ENCODE peak calls at places on chromosomes 16 and 17, in ten cellular contexts. B is naive thymus-derived CD4-positive, alpha-beta T cell; L is neural progenitor cell; P is cardiac muscle cell; X is psoas muscle; W is adrenal gland; M is ascending aorta; T is pancreas; N is prostate gland; Y is neuronal stem cell. D is an unnamed sample.
A peak's percentile ranks its signal among the peaks of the same experiment; 100 is the strongest.

GRCh38 chr17:35804658-35805192 is 4.6 kb upstream of the TAF15 start:
- DNase-seq in X (no peak), Y (peak; percentile 48), L (peak; percentile 86), N (peak; percentile 59), M (no peak), T (no peak), B (peak; percentile 80), W (peak; percentile 74), P (peak; percentile 89), D (peak; percentile 67)

GRCh38 chr17:15946611-15947120 is 1.7 kb downstream of the ADORA2B start:
- DNase-seq in T (no peak), M (no peak), X (no peak), L (no peak), Y (no peak), B (no peak), P (no peak), N (no peak), W (peak; percentile 48), D (peak; percentile 64)

GRCh38 chr16:28621756-28622155 is 11.9 kb upstream of the SULT1A1 start:
- DNase-seq in W (no peak), Y (no peak), L (no peak), P (no peak), N (no peak), T (no peak), X (no peak), M (no peak), B (no peak), D (no peak)

GRCh38 chr17:72811976-72812687 is 280.4 kb downstream of the SLC39A11 start:
- DNase-seq in P (no peak), M (no peak), W (no peak), N (no peak), X (no peak), L (no peak), T (no peak), B (no peak), Y (no peak), D (no peak)

GRCh38 chr17:34412965-34413441 is 50.0 kb upstream of the CCL1 start:
- DNase-seq in W (no peak), Y (no peak), M (no peak), T (no peak), X (no peak), L (no peak), N (no peak), B (no peak), P (no peak), D (no peak)

GRCh38 chr16:16774389-16774788 is 395.4 kb downstream of the NPIPA7 start:
- DNase-seq in W (no peak), Y (no peak), T (no peak), B (no peak), M (no peak), L (no peak), N (no peak), X (no peak), P (no peak), D (no peak)

GRCh38 chr17:12040478-12040877 is 19.8 kb downstream of the MAP2K4 start:
- DNase-seq in P (no peak), L (no peak), W (no peak), X (no peak), T (no peak), M (no peak), N (no peak), B (no peak), Y (no peak), D (no peak)

GRCh38 chr16:25493136-25493811 is 198.5 kb upstream of the HS3ST4 start:
- DNase-seq in N (no peak), B (no peak), X (peak; percentile 28), T (no peak), Y (no peak), L (no peak), W (peak; percentile 58), M (no peak), P (no peak), D (no peak)

GRCh38 chr17:32688221-32688620 is 188.7 kb downstream of the MYO1D start:
- DNase-seq in N (no peak), W (no peak), X (no peak), Y (no peak), T (no peak), B (no peak), L (no peak), M (no peak), P (no peak), D (no peak)

GRCh38 chr17:78779848-78780247 is 2.2 kb downstream of the CYTH1 start:
- DNase-seq in W (no peak), N (peak; percentile 51), L (peak; percentile 41), Y (no peak), T (no peak), B (peak; percentile 87), P (no peak), M (no peak), X (no peak), D (peak; percentile 35)

GRCh38 chr17:81547614-81547982 is 4.6 kb downstream of the FAAP100 start:
- DNase-seq in B (no peak), P (no peak), M (no peak), L (no peak), W (no peak), T (peak; percentile 56), X (no peak), Y (no peak), N (no peak), D (no peak)

GRCh38 chr17:81550285-81550684 is 1.9 kb downstream of the FAAP100 start:
- DNase-seq in Y (no peak), W (no peak), M (no peak), L (no peak), B (no peak), X (no peak), P (no peak), T (peak; percentile 61), N (no peak), D (no peak)

GRCh38 chr17:81550830-81551457 is 1.2 kb downstream of the FAAP100 start:
- DNase-seq in M (no peak), P (no peak), B (no peak), T (peak; percentile 66), Y (no peak), N (no peak), L (no peak), X (no peak), W (no peak), D (no peak)

GRCh38 chr17:81549826-81550225 is 2.3 kb downstream of the FAAP100 start:
- DNase-seq in P (no peak), B (no peak), X (no peak), W (no peak), Y (no peak), L (no peak), M (no peak), T (no peak), N (no peak), D (no peak)

GRCh38 chr17:81549031-81549557 is 3.1 kb downstream of the FAAP100 start:
- DNase-seq in W (peak; percentile 51), L (no peak), X (no peak), P (no peak), Y (no peak), B (no peak), T (peak; percentile 61), M (no peak), N (no peak), D (no peak)
- H3K4me1 ChIP-seq in W (peaks cover 16% of the 10 kb centered on the region), L (peaks cover 5% of the 10 kb centered on the region), X (peaks cover 19% of the 10 kb centered on the region), P (peaks cover 11% of the 10 kb centered on the region), Y (peaks cover 17% of the 10 kb centered on the region), B (peaks cover 15% of the 10 kb centered on the region), T (no peaks in the 10 kb centered on the region), M (peaks cover 17% of the 10 kb centered on the region), N (peaks cover 4% of the 10 kb centered on the region), D (peaks cover 15% of the 10 kb centered on the region)

GRCh38 chr17:5501725-5502124 is 15.4 kb downstream of the MIS12 start:
- DNase-seq in M (no peak), L (no peak), B (no peak), P (no peak), N (no peak), W (no peak), T (no peak), Y (no peak), X (no peak), D (no peak)
- H3K4me1 ChIP-seq in M (no peaks in the 10 kb centered on the region), L (peaks cover 11% of the 10 kb centered on the region), B (peaks cover 6% of the 10 kb centered on the region), P (no peaks in the 10 kb centered on the region), N (no peaks in the 10 kb centered on the region), W (peaks cover 7% of the 10 kb centered on the region), T (no peaks in the 10 kb centered on the region), Y (peaks cover 5% of the 10 kb centered on the region), X (peaks cover 10% of the 10 kb centered on the region), D (no peaks in the 10 kb centered on the region)

DNA sequence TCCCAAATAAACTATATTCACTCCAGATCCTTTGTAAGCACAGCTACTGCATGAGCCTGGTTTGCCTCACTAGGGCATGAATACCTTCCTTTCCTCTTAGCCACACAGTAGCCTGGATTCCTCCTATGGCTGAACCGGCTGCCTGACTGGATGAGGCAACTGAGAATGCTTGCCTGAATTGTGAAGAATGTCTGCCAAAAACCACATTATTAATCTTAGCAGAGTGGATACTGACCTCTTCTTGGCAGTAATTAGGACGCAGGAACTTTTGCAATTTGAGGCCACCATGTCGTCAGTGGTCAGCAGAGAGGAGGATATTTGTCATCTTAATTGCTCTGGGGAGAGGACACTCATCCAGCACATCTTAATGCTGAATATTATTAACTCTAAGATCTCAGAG is 651.8 kb upstream of the GOT2 start:
- DNase-seq in Y (no peak), X (no peak), P (no peak), N (no peak), T (no peak), L (no peak), M (no peak), B (no peak), W (peak; percentile 34), D (no peak)
- H3K4me1 ChIP-seq in Y (no peaks in the 10 kb centered on the region), X (no peaks in the 10 kb centered on the region), P (no peaks in the 10 kb centered on the region), N (no peaks in the 10 kb centered on the region), T (no peaks in the 10 kb centered on the region), L (no peaks in the 10 kb centered on the region), M (no peaks in the 10 kb centered on the region), B (no peaks in the 10 kb centered on the region), W (no peaks in the 10 kb centered on the region), D (no peaks in the 10 kb centered on the region)

GRCh38 chr17:42409467-42410351 is 13.3 kb downstream of the CAVIN1 start:
- DNase-seq in N (peak; percentile 79), B (no peak), P (no peak), X (peak; percentile 80), L (no peak), T (no peak), M (peak; percentile 63), Y (no peak), W (peak; percentile 84), D (no peak)

GRCh38 chr17:42405963-42406495 is 17.0 kb downstream of the CAVIN1 start:
- DNase-seq in N (peak; percentile 74), W (peak; percentile 77), Y (no peak), P (peak; percentile 79), X (peak; percentile 88), T (peak; percentile 94), M (no peak), L (peak; percentile 83), B (peak; percentile 80), D (peak; percentile 88)

GRCh38 chr17:42406602-42407288 is 16.3 kb downstream of the CAVIN1 start:
- DNase-seq in X (no peak), Y (no peak), N (no peak), L (no peak), W (no peak), P (no peak), B (no peak), T (no peak), M (no peak), D (no peak)

GRCh38 chr17:42407289-42407836 is 15.7 kb downstream of the CAVIN1 start:
- DNase-seq in M (peak; percentile 73), N (peak; percentile 96), L (peak; percentile 79), T (peak; percentile 80), X (peak; percentile 83), W (peak; percentile 94), P (peak; percentile 54), Y (no peak), B (peak; percentile 65), D (peak; percentile 84)

DNA sequence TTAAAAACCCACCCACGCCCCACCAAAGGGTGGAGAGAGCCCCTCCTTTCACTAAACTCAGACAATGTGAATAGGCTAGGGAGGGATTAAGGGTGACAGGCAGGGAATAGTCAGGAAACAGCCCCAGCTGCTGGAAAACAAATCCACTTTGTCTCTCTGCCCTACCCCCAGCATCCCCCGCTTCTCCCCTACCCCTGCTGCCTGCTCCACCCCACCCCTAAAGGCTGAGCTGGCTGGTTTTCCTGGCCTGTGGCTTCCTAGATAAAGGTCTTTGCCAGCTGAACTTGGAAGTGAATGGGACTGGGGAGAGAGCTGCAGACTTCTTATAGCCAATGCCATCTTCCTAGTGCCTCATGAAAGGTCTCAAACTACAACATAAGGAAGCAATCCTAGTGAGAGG is 15.0 kb downstream of the CAVIN1 start:
- DNase-seq in Y (no peak), N (no peak), P (no peak), M (no peak), B (no peak), L (no peak), W (no peak), X (no peak), T (no peak), D (no peak)
- H3K4me1 ChIP-seq in Y (peaks cover 16% of the 10 kb centered on the region), N (peaks cover 18% of the 10 kb centered on the region), P (no peaks in the 10 kb centered on the region), M (peaks cover 41% of the 10 kb centered on the region), B (peaks cover 4% of the 10 kb centered on the region), L (peaks cover 18% of the 10 kb centered on the region), W (peaks cover 33% of the 10 kb centered on the region), X (peaks cover 62% of the 10 kb centered on the region), T (peaks cover 5% of the 10 kb centered on the region), D (no peaks in the 10 kb centered on the region)

D was measured in colonic mucosa.